ENCODE peak calls at places on chromosomes 7 and 10, in eight cellular contexts. M, B, T, D, C, P, Z and N are unnamed samples.
A peak's percentile ranks its signal among the peaks of the same experiment; 100 is the strongest.

GRCh38 chr7:76408121-76408560 is 1.4 kb downstream of the SSC4D start:
- DNase-seq in M (no peak), B (no peak), T (no peak), D (no peak), C (no peak), P (no peak), Z (no peak), N (no peak)

GRCh38 chr7:101205901-101206664 is 5.2 kb upstream of the MOGAT3 start:
- DNase-seq in M (no peak), B (no peak), T (no peak), D (no peak), C (no peak), P (no peak), Z (no peak), N (no peak)

GRCh38 chr10:29859521-29860130 is 199.8 kb downstream of the JCAD start:
- DNase-seq in M (no peak), B (no peak), T (peak; percentile 71), D (no peak), C (no peak), P (peak; percentile 48), Z (peak; percentile 40), N (no peak)

GRCh38 chr10:76086571-76087260 is 655.3 kb downstream of the LRMDA start:
- DNase-seq in M (peak; percentile 65), B (peak; percentile 97), T (peak; percentile 70), D (peak; percentile 35), C (peak; percentile 45), P (peak; percentile 73), Z (peak; percentile 7), N (no peak)

GRCh38 chr7:74199551-74200355 is 10.1 kb upstream of the LAT2 start:
- DNase-seq in M (peak; percentile 37), B (peak; percentile 75), T (peak; percentile 47), D (no peak), C (no peak), P (peak; percentile 69), Z (no peak), N (peak; percentile 62)

GRCh38 chr10:35574924-35575352 is 30.2 kb upstream of the GJD4 start:
- DNase-seq in M (peak; percentile 97), B (peak; percentile 6), T (peak; percentile 90), D (peak; percentile 28), C (no peak), P (peak; percentile 97), Z (no peak), N (no peak)

GRCh38 chr10:122267849-122268737 is 3.0 kb upstream of the BTBD16 start:
- DNase-seq in M (peak; percentile 31), B (no peak), T (peak; percentile 63), D (peak; percentile 73), C (peak; percentile 68), P (peak; percentile 46), Z (peak; percentile 20), N (peak; percentile 71)

GRCh38 chr7:7231005-7231404 is 48.7 kb downstream of the C1GALT1 start:
- DNase-seq in M (no peak), B (no peak), T (no peak), D (no peak), C (no peak), P (no peak), Z (no peak), N (no peak)

GRCh38 chr7:133941496-133941895 is 185.6 kb upstream of the LRGUK start:
- DNase-seq in M (peak; percentile 4), B (peak; percentile 25), T (peak; percentile 58), D (no peak), C (no peak), P (peak; percentile 34), Z (no peak), N (peak; percentile 85)

GRCh38 chr10:5442056-5442989 is 30.0 kb downstream of the NET1 start:
- DNase-seq in M (peak; percentile 50), B (no peak), T (peak; percentile 64), D (peak; percentile 49), C (peak; percentile 90), P (peak; percentile 51), Z (peak; percentile 71), N (peak; percentile 94)

GRCh38 chr7:9231683-9232082 is 798.3 kb downstream of the NXPH1 start:
- DNase-seq in M (no peak), B (no peak), T (peak; percentile 2), D (no peak), C (no peak), P (no peak), Z (no peak), N (no peak)

GRCh38 chr10:59904431-59905065 is 1.8 kb downstream of the CCDC6 start:
- DNase-seq in M (no peak), B (no peak), T (peak; percentile 14), D (no peak), C (no peak), P (no peak), Z (no peak), N (no peak)

GRCh38 chr10:131758062-131758941 is 142.5 kb upstream of the PPP2R2D start:
- DNase-seq in M (no peak), B (no peak), T (no peak), D (no peak), C (no peak), P (no peak), Z (no peak), N (no peak)

GRCh38 chr7:32378991-32379390 is 111.2 kb downstream of the LSM5 start:
- DNase-seq in M (no peak), B (no peak), T (no peak), D (no peak), C (no peak), P (no peak), Z (peak; percentile 32), N (no peak)

GRCh38 chr7:157010588-157011332 is at the start of gene MNX1:
- DNase-seq in M (no peak), B (peak; percentile 70), T (peak; percentile 79), D (peak; percentile 78), C (peak; percentile 91), P (peak; percentile 28), Z (peak; percentile 13), N (peak; percentile 69)

GRCh38 chr7:133412942-133413341 is 160.1 kb downstream of the EXOC4 start:
- DNase-seq in M (no peak), B (no peak), T (no peak), D (no peak), C (no peak), P (no peak), Z (no peak), N (no peak)

GRCh38 chr10:36428507-36428906 is 696.9 kb upstream of the ANKRD30A start:
- DNase-seq in M (no peak), B (no peak), T (no peak), D (no peak), C (no peak), P (no peak), Z (no peak), N (no peak)

GRCh38 chr10:113454341-113455061 is 98.4 kb upstream of the HABP2 start:
- DNase-seq in M (peak; percentile 33), B (no peak), T (peak; percentile 61), D (peak; percentile 59), C (peak; percentile 53), P (peak; percentile 24), Z (peak; percentile 29), N (peak; percentile 43)

GRCh38 chr10:93719901-93720300 is 17.5 kb upstream of the FRA10AC1 start:
- DNase-seq in M (no peak), B (no peak), T (no peak), D (no peak), C (no peak), P (no peak), Z (no peak), N (no peak)

GRCh38 chr10:71124921-71125748 is 87.2 kb upstream of the UNC5B start:
- DNase-seq in M (no peak), B (no peak), T (no peak), D (no peak), C (no peak), P (no peak), Z (no peak), N (no peak)

GRCh38 chr10:974785-975074 is 13.5 kb upstream of the GTPBP4 start:
- DNase-seq in M (no peak), B (no peak), T (no peak), D (no peak), C (no peak), P (no peak), Z (no peak), N (no peak)

GRCh38 chr7:48511021-48511579 is 339.8 kb downstream of the ABCA13 start:
- DNase-seq in M (no peak), B (no peak), T (peak; percentile 42), D (no peak), C (no peak), P (no peak), Z (peak; percentile 23), N (no peak)

GRCh38 chr10:131692686-131693334 is 208.0 kb upstream of the PPP2R2D start:
- DNase-seq in M (no peak), B (no peak), T (no peak), D (no peak), C (no peak), P (no peak), Z (no peak), N (no peak)

GRCh38 chr7:5450549-5451327 is 27.1 kb upstream of the TNRC18 start:
- DNase-seq in M (peak; percentile 29), B (peak; percentile 31), T (peak; percentile 71), D (peak; percentile 65), C (peak; percentile 63), P (peak; percentile 40), Z (peak; percentile 28), N (peak; percentile 47)

GRCh38 chr10:78298835-78299234 is 265.2 kb downstream of the RPS24 start:
- DNase-seq in M (no peak), B (no peak), T (no peak), D (no peak), C (no peak), P (no peak), Z (no peak), N (no peak)

GRCh38 chr7:130941322-130942210 is 207.6 kb upstream of the KLF14 start:
- DNase-seq in M (peak; percentile 76), B (peak; percentile 45), T (peak; percentile 84), D (no peak), C (peak; percentile 89), P (peak; percentile 65), Z (peak; percentile 72), N (peak; percentile 35)